ENCODE peak calls at places on chromosomes 6 and 20, in seven cellular contexts. W, V, B, X, H, C and U are unnamed samples. For H3K27me3, the result is how much of the 10 kb centered on the place peaks cover.

GRCh38 chr6:138099832-138100231 is 7.4 kb downstream of the PERP start:
- DNase-seq in W (no peak), V (no peak), B (peak), X (no peak), H (no peak), C (no peak), U (no peak)

GRCh38 chr6:33384581-33385020 is 7.0 kb upstream of the KIFC1 start:
- DNase-seq in W (peak), V (no peak), B (peak), X (no peak), H (no peak), C (no peak), U (no peak)

GRCh38 chr6:130229645-130230044 is 6.9 kb upstream of the SAMD3 start:
- DNase-seq in W (no peak), V (no peak), B (no peak), X (no peak), H (no peak), C (no peak), U (no peak)

GRCh38 chr20:48739395-48740268 is 88.2 kb downstream of the PREX1 start:
- DNase-seq in W (no peak), V (no peak), B (no peak), X (no peak), H (no peak), C (no peak), U (no peak)

GRCh38 chr6:153489479-153489878 is 358.4 kb upstream of the RGS17 start:
- DNase-seq in W (peak), V (no peak), B (no peak), X (no peak), H (no peak), C (no peak), U (no peak)

GRCh38 chr20:8132632-8133587 is 844 bp downstream of the PLCB1 start:
- DNase-seq in W (no peak), V (peak), B (no peak), X (peak), H (peak), C (peak), U (no peak)

GRCh38 chr6:142297996-142298753 is 3.6 kb upstream of the ADGRG6 start:
- DNase-seq in W (no peak), V (no peak), B (peak), X (no peak), H (no peak), C (no peak), U (no peak)

GRCh38 chr6:50689210-50689609 is 24.1 kb upstream of the TFAP2D start:
- DNase-seq in W (no peak), V (no peak), B (no peak), X (no peak), H (no peak), C (no peak), U (no peak)

GRCh38 chr20:64223526-64224067 is 32.0 kb upstream of the PCMTD2 start:
- DNase-seq in W (peak), V (no peak), B (peak), X (no peak), H (no peak), C (no peak), U (no peak)

GRCh38 chr20:59013959-59014608 is 5.1 kb upstream of the TUBB1 start:
- DNase-seq in W (no peak), V (no peak), B (peak), X (no peak), H (no peak), C (no peak), U (peak)

GRCh38 chr6:168292911-168293310 is 26.7 kb downstream of the DACT2 start:
- DNase-seq in W (no peak), V (no peak), B (no peak), X (no peak), H (no peak), C (no peak), U (no peak)

GRCh38 chr20:52586697-52587096 is 385.5 kb upstream of the TSHZ2 start:
- DNase-seq in W (no peak), V (no peak), B (no peak), X (no peak), H (no peak), C (no peak), U (no peak)

GRCh38 chr6:157953580-157954091 is 28.0 kb upstream of the SYNJ2 start:
- DNase-seq in W (no peak), V (no peak), B (no peak), X (no peak), H (no peak), C (no peak), U (no peak)

GRCh38 chr6:157954150-157955117 is 27.2 kb upstream of the SYNJ2 start:
- DNase-seq in W (peak), V (no peak), B (no peak), X (no peak), H (peak), C (no peak), U (no peak)

GRCh38 chr6:157952751-157953479 is 28.7 kb upstream of the SYNJ2 start:
- DNase-seq in W (peak), V (no peak), B (no peak), X (no peak), H (no peak), C (no peak), U (no peak)

GRCh38 chr6:157955675-157956074 is 26.0 kb upstream of the SYNJ2 start:
- DNase-seq in W (no peak), V (no peak), B (no peak), X (no peak), H (no peak), C (no peak), U (no peak)

DNA sequence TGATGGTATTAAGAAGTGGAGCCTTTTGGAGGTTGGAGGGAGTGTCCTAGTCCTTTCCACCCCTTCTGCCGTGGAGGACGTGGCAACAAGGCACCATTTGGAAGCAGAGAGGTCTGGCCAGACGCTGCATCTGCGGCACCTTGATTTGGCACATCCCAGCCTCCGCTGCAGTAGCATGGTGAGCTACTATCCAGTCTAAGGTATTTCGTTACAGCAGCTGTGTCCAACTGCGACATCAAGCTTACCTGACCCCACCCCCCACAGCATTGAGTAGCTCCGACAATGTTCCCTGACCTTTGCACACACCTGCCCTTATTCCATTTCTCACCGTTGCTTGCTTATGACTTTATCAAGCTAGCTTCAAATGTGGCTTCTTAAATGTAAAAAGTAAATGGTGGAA is 29.8 kb upstream of the SYNJ2 start:
- DNase-seq in W (no peak), V (no peak), B (no peak), X (no peak), H (no peak), C (no peak), U (no peak)
- H3K27me3 ChIP-seq in W (under half), V (under half), B (under half), X (under half), H (under half), C (under half), U (under half)

DNA sequence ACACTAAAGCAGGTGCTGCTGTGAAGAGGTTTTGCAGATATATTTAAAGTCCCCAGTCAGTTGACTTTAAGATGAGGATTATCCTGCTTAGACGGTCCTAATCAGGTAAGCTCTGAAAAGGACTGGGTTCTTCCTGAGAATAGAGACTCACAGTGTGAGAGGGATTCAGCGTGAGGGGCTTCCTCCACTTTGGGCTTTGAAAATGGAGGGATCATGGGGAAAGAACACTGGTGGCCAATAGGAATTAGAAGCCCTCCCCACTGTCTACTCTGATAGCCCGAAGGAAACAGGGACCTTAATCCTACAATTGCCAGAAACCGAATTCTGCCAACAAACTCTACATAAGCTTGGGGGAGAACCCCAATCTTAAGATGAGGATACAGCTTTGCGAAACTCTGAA is 29.7 kb upstream of the HLA-G start:
- DNase-seq in W (no peak), V (no peak), B (no peak), X (no peak), H (no peak), C (no peak), U (no peak)
- H3K27me3 ChIP-seq in W (under half), V (under half), B (under half), X (under half), H (under half), C (under half), U (under half)

GRCh38 chr6:150074651-150075416 is 5.9 kb upstream of the ULBP3 start:
- DNase-seq in W (no peak), V (no peak), B (peak), X (no peak), H (no peak), C (no peak), U (no peak)
- H3K27me3 ChIP-seq in W (under half), V (under half), B (under half), X (under half), H (under half), C (under half), U (under half)

GRCh38 chr20:31550099-31550498 is 35.9 kb downstream of the HM13 start:
- DNase-seq in W (no peak), V (no peak), B (no peak), X (no peak), H (no peak), C (no peak), U (no peak)
- H3K27me3 ChIP-seq in W (under half), V (under half), B (under half), X (under half), H (under half), C (under half), U (under half)

GRCh38 chr6:27754408-27754782 is 157.8 kb downstream of the OR2B2 start:
- DNase-seq in W (no peak), V (no peak), B (no peak), X (no peak), H (no peak), C (no peak), U (no peak)
- H3K27me3 ChIP-seq in W (under half), V (under half), B (under half), X (under half), H (under half), C (under half), U (under half)

GRCh38 chr20:44006126-44006525 is 91.5 kb downstream of the TOX2 start:
- DNase-seq in W (no peak), V (no peak), B (no peak), X (no peak), H (no peak), C (no peak), U (no peak)
- H3K27me3 ChIP-seq in W (under half), V (under half), B (under half), X (under half), H (under half), C (under half), U (under half)